ENCODE peak calls at places on chromosomes 6 and 20, in nine cellular contexts. L, A, N, E, H, C, K, X and V are unnamed samples.

GRCh38 chr6:48486373-48486772 is 375.4 kb upstream of the PTCHD4 start:
- DNase-seq in L (no peak), A (no peak), N (no peak), E (no peak), H (no peak), C (no peak), K (no peak), X (no peak), V (no peak)

GRCh38 chr20:21839982-21840381 is 134.5 kb downstream of the PAX1 start:
- DNase-seq in L (no peak), A (no peak), N (no peak), E (no peak), H (no peak), C (no peak), K (no peak), X (no peak), V (no peak)

GRCh38 chr6:21533678-21534077 is 59.9 kb upstream of the SOX4 start:
- DNase-seq in L (no peak), A (no peak), N (no peak), E (no peak), H (no peak), C (no peak), K (no peak), X (no peak), V (no peak)

GRCh38 chr6:34226731-34227586 is 9.7 kb upstream of the HMGA1 start:
- DNase-seq in L (no peak), A (no peak), N (no peak), E (no peak), H (no peak), C (no peak), K (no peak), X (no peak), V (no peak)

GRCh38 chr6:5865492-5866031 is 141.2 kb downstream of the NRN1 start:
- DNase-seq in L (no peak), A (no peak), N (no peak), E (no peak), H (no peak), C (no peak), K (no peak), X (no peak), V (no peak)

GRCh38 chr20:50731055-50731929 is at the start of gene PARD6B:
- DNase-seq in L (peak), A (peak), N (peak), E (peak), H (peak), C (peak), K (peak), X (peak), V (peak)

GRCh38 chr6:8539446-8539845 is 104.1 kb upstream of the SLC35B3 start:
- DNase-seq in L (no peak), A (no peak), N (no peak), E (no peak), H (peak), C (no peak), K (no peak), X (peak), V (no peak)

GRCh38 chr6:96702626-96703025 is 134.7 kb downstream of the GPR63 start:
- DNase-seq in L (no peak), A (no peak), N (no peak), E (no peak), H (no peak), C (no peak), K (no peak), X (no peak), V (no peak)

GRCh38 chr6:10949579-10950490 is 63.0 kb downstream of the SYCP2L start:
- DNase-seq in L (no peak), A (no peak), N (no peak), E (no peak), H (no peak), C (no peak), K (no peak), X (no peak), V (no peak)

GRCh38 chr6:24856954-24857670 is 58.4 kb upstream of the ARMH2 start:
- DNase-seq in L (no peak), A (no peak), N (no peak), E (no peak), H (no peak), C (no peak), K (no peak), X (no peak), V (no peak)

GRCh38 chr20:38156888-38157634 is 8.0 kb downstream of the TGM2 start:
- DNase-seq in L (no peak), A (no peak), N (no peak), E (peak), H (peak), C (peak), K (no peak), X (no peak), V (peak)

GRCh38 chr20:40255368-40255767 is 433.7 kb downstream of the MAFB start:
- DNase-seq in L (no peak), A (no peak), N (no peak), E (no peak), H (peak), C (no peak), K (no peak), X (peak), V (no peak)

GRCh38 chr6:42766163-42766670 is 15.6 kb upstream of the BICRAL start:
- DNase-seq in L (no peak), A (no peak), N (no peak), E (no peak), H (peak), C (no peak), K (no peak), X (peak), V (no peak)

GRCh38 chr20:561437-562231 is 18.0 kb upstream of the CSNK2A1 start:
- DNase-seq in L (peak), A (peak), N (peak), E (peak), H (peak), C (no peak), K (peak), X (peak), V (no peak)

GRCh38 chr20:24533449-24533848 is 64.0 kb downstream of the SYNDIG1 start:
- DNase-seq in L (no peak), A (no peak), N (no peak), E (no peak), H (no peak), C (no peak), K (no peak), X (no peak), V (no peak)

GRCh38 chr6:92072387-92072786 is 1347.0 kb downstream of the EPHA7 start:
- DNase-seq in L (no peak), A (no peak), N (no peak), E (no peak), H (no peak), C (no peak), K (no peak), X (no peak), V (no peak)

GRCh38 chr6:66725670-66726069 is 1018.6 kb upstream of the EYS start:
- DNase-seq in L (no peak), A (no peak), N (no peak), E (no peak), H (no peak), C (no peak), K (no peak), X (no peak), V (no peak)

GRCh38 chr20:46801003-46801702 is 91.7 kb downstream of the SLC2A10 start:
- DNase-seq in L (no peak), A (no peak), N (no peak), E (no peak), H (peak), C (no peak), K (no peak), X (no peak), V (no peak)

GRCh38 chr6:52162940-52163908 is 23.0 kb upstream of the IL17A start:
- DNase-seq in L (no peak), A (no peak), N (no peak), E (no peak), H (peak), C (no peak), K (no peak), X (peak), V (no peak)